ENCODE peak calls at places on chromosome 22, in six cellular contexts. One of them, this sample, is unnamed.
A peak's percentile ranks its signal among the peaks of the same experiment; 100 is the strongest.

GRCh38 chr22:26542831-26543230 is 30.6 kb upstream of the TFIP11 start:
- DNase-seq in mesothelial cell of epicardium: no peak
- DNase-seq in fibroblast of pulmonary artery: no peak
- DNase-seq in RWPE1: no peak
- DNase-seq in dorsolateral prefrontal cortex: no peak
- DNase-seq in activated CD8-positive, alpha-beta T cell treated with anti-CD3 and anti-CD28 coated beads for 36 hours: peak; percentile 28
- DNase-seq in this sample: no peak

GRCh38 chr22:23833017-23833795 is 5.6 kb downstream of the DERL3 start:
- DNase-seq in RWPE1: no peak
- DNase-seq in fibroblast of pulmonary artery: no peak
- DNase-seq in activated CD8-positive, alpha-beta T cell treated with anti-CD3 and anti-CD28 coated beads for 36 hours: no peak
- DNase-seq in mesothelial cell of epicardium: no peak
- DNase-seq in dorsolateral prefrontal cortex: no peak
- DNase-seq in this sample: no peak

GRCh38 chr22:36287881-36288515 is 35.1 kb downstream of the APOL1 start:
- DNase-seq in mesothelial cell of epicardium: no peak
- DNase-seq in dorsolateral prefrontal cortex: no peak
- DNase-seq in fibroblast of pulmonary artery: no peak
- DNase-seq in activated CD8-positive, alpha-beta T cell treated with anti-CD3 and anti-CD28 coated beads for 36 hours: no peak
- DNase-seq in RWPE1: no peak
- DNase-seq in this sample: no peak

GRCh38 chr22:23401910-23402274 is 178.2 kb downstream of the IGLL1 start:
- DNase-seq in fibroblast of pulmonary artery: no peak
- DNase-seq in activated CD8-positive, alpha-beta T cell treated with anti-CD3 and anti-CD28 coated beads for 36 hours: no peak
- DNase-seq in RWPE1: no peak
- DNase-seq in dorsolateral prefrontal cortex: no peak
- DNase-seq in mesothelial cell of epicardium: no peak
- DNase-seq in this sample: peak; percentile 71

GRCh38 chr22:36052505-36052941 is 23.9 kb upstream of the RBFOX2 start:
- DNase-seq in mesothelial cell of epicardium: no peak
- DNase-seq in dorsolateral prefrontal cortex: no peak
- DNase-seq in fibroblast of pulmonary artery: peak; percentile 38
- DNase-seq in activated CD8-positive, alpha-beta T cell treated with anti-CD3 and anti-CD28 coated beads for 36 hours: peak; percentile 15
- DNase-seq in RWPE1: peak; percentile 71
- DNase-seq in this sample: no peak

GRCh38 chr22:31244044-31244942 is 32.2 kb downstream of the LIMK2 start:
- DNase-seq in fibroblast of pulmonary artery: peak; percentile 81
- DNase-seq in dorsolateral prefrontal cortex: no peak
- DNase-seq in mesothelial cell of epicardium: peak; percentile 68
- DNase-seq in RWPE1: peak; percentile 50
- DNase-seq in activated CD8-positive, alpha-beta T cell treated with anti-CD3 and anti-CD28 coated beads for 36 hours: no peak
- DNase-seq in this sample: no peak

GRCh38 chr22:45502215-45503070 is at the start of gene FBLN1:
- DNase-seq in fibroblast of pulmonary artery: no peak
- DNase-seq in activated CD8-positive, alpha-beta T cell treated with anti-CD3 and anti-CD28 coated beads for 36 hours: no peak
- DNase-seq in RWPE1: peak; percentile 16
- DNase-seq in mesothelial cell of epicardium: peak; percentile 74
- DNase-seq in dorsolateral prefrontal cortex: no peak
- DNase-seq in this sample: peak; percentile 85

GRCh38 chr22:23815781-23816551 is 22.8 kb downstream of the DERL3 start:
- DNase-seq in mesothelial cell of epicardium: no peak
- DNase-seq in dorsolateral prefrontal cortex: no peak
- DNase-seq in fibroblast of pulmonary artery: no peak
- DNase-seq in RWPE1: no peak
- DNase-seq in activated CD8-positive, alpha-beta T cell treated with anti-CD3 and anti-CD28 coated beads for 36 hours: no peak
- DNase-seq in this sample: no peak

GRCh38 chr22:19762315-19763140 is 1.9 kb downstream of the TBX1 start:
- DNase-seq in fibroblast of pulmonary artery: no peak
- DNase-seq in mesothelial cell of epicardium: no peak
- DNase-seq in dorsolateral prefrontal cortex: no peak
- DNase-seq in activated CD8-positive, alpha-beta T cell treated with anti-CD3 and anti-CD28 coated beads for 36 hours: no peak
- DNase-seq in RWPE1: no peak
- DNase-seq in this sample: no peak

GRCh38 chr22:44395116-44396005 is 82.6 kb upstream of the SHISAL1 start:
- DNase-seq in mesothelial cell of epicardium: peak; percentile 33
- DNase-seq in fibroblast of pulmonary artery: no peak
- DNase-seq in dorsolateral prefrontal cortex: peak; percentile 29
- DNase-seq in RWPE1: no peak
- DNase-seq in activated CD8-positive, alpha-beta T cell treated with anti-CD3 and anti-CD28 coated beads for 36 hours: no peak
- DNase-seq in this sample: peak; percentile 68

DNA sequence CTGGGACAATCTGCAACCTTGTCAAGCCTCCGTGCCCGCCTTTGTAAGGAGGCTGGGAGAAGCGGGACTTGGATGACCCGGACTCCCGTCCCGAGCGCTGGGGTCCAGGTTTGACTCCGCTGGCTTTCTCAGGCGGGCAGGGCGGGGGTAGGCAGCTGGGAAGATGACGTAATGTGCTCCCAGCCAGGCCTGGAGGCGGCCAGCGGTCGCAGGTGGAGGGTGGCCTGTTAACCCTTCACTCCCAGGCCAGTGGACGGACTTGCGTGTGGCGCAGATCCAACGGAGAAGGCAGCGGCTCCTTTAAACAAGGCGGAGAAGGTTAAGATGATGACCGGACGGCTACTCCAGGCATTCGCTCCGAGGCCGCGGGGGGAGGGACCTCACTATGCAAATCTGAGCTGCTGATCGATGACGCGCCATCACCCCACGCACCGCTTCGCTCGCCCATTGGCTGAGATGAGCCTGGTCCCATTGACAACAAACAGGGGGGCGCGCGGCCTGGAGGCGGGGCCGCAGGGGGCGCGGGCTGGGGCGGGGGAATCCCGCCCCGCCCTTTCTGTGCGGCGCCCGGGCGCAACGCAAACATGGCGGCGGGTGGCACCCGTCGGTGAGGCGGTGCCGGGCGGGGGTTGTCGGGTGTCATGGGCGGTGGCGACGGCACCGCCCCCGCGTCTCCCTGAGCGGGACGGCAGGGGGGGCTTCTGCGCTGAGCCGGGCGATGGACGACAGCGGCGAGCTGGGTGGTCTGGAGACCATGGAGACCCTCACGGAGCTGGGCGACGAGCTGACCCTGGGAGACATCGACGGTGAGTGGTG is at the start of gene SREBF2:
- DNase-seq in fibroblast of pulmonary artery: peak; percentile 100
- DNase-seq in mesothelial cell of epicardium: peak; percentile 98
- DNase-seq in activated CD8-positive, alpha-beta T cell treated with anti-CD3 and anti-CD28 coated beads for 36 hours: peak; percentile 100
- DNase-seq in RWPE1: peak; percentile 96
- DNase-seq in dorsolateral prefrontal cortex: peak; percentile 100
- DNase-seq in this sample: peak; percentile 99
- TF ChIP-seq CTCF in fibroblast of pulmonary artery: no peak
- TF ChIP-seq CTCF in mesothelial cell of epicardium: no peak
- TF ChIP-seq CTCF in activated CD8-positive, alpha-beta T cell treated with anti-CD3 and anti-CD28 coated beads for 36 hours: no peak
- TF ChIP-seq CTCF in RWPE1: no peak
- TF ChIP-seq CTCF in dorsolateral prefrontal cortex: no peak
- TF ChIP-seq CTCF in this sample: no peak

GRCh38 chr22:29814003-29814402 is 24.1 kb downstream of the ASCC2 start:
- DNase-seq in mesothelial cell of epicardium: no peak
- DNase-seq in activated CD8-positive, alpha-beta T cell treated with anti-CD3 and anti-CD28 coated beads for 36 hours: no peak
- DNase-seq in dorsolateral prefrontal cortex: no peak
- DNase-seq in RWPE1: no peak
- DNase-seq in fibroblast of pulmonary artery: no peak
- DNase-seq in this sample: no peak
- TF ChIP-seq CTCF in mesothelial cell of epicardium: no peak
- TF ChIP-seq CTCF in activated CD8-positive, alpha-beta T cell treated with anti-CD3 and anti-CD28 coated beads for 36 hours: no peak
- TF ChIP-seq CTCF in dorsolateral prefrontal cortex: no peak
- TF ChIP-seq CTCF in RWPE1: no peak
- TF ChIP-seq CTCF in fibroblast of pulmonary artery: no peak
- TF ChIP-seq CTCF in this sample: no peak

GRCh38 chr22:37797874-37798500 is 9.7 kb upstream of the GCAT start:
- DNase-seq in dorsolateral prefrontal cortex: no peak
- DNase-seq in RWPE1: no peak
- DNase-seq in mesothelial cell of epicardium: no peak
- DNase-seq in activated CD8-positive, alpha-beta T cell treated with anti-CD3 and anti-CD28 coated beads for 36 hours: no peak
- DNase-seq in fibroblast of pulmonary artery: no peak
- DNase-seq in this sample: no peak
- TF ChIP-seq CTCF in dorsolateral prefrontal cortex: no peak
- TF ChIP-seq CTCF in RWPE1: no peak
- TF ChIP-seq CTCF in mesothelial cell of epicardium: no peak
- TF ChIP-seq CTCF in activated CD8-positive, alpha-beta T cell treated with anti-CD3 and anti-CD28 coated beads for 36 hours: no peak
- TF ChIP-seq CTCF in fibroblast of pulmonary artery: no peak
- TF ChIP-seq CTCF in this sample: no peak

GRCh38 chr22:40180403-40180802 is 2.7 kb downstream of the TNRC6B start:
- DNase-seq in fibroblast of pulmonary artery: no peak
- DNase-seq in RWPE1: no peak
- DNase-seq in activated CD8-positive, alpha-beta T cell treated with anti-CD3 and anti-CD28 coated beads for 36 hours: no peak
- DNase-seq in dorsolateral prefrontal cortex: no peak
- DNase-seq in mesothelial cell of epicardium: no peak
- DNase-seq in this sample: no peak

GRCh38 chr22:40178417-40179409 is 988 bp downstream of the TNRC6B start:
- DNase-seq in mesothelial cell of epicardium: peak; percentile 49
- DNase-seq in RWPE1: no peak
- DNase-seq in fibroblast of pulmonary artery: peak; percentile 58
- DNase-seq in activated CD8-positive, alpha-beta T cell treated with anti-CD3 and anti-CD28 coated beads for 36 hours: peak; percentile 73
- DNase-seq in dorsolateral prefrontal cortex: peak; percentile 44
- DNase-seq in this sample: no peak

GRCh38 chr22:40177738-40178416 is at the start of gene TNRC6B:
- DNase-seq in dorsolateral prefrontal cortex: peak; percentile 74
- DNase-seq in RWPE1: peak; percentile 76
- DNase-seq in mesothelial cell of epicardium: peak; percentile 55
- DNase-seq in fibroblast of pulmonary artery: peak; percentile 98
- DNase-seq in activated CD8-positive, alpha-beta T cell treated with anti-CD3 and anti-CD28 coated beads for 36 hours: peak; percentile 84
- DNase-seq in this sample: no peak

GRCh38 chr22:40181323-40181722 is 3.6 kb downstream of the TNRC6B start:
- DNase-seq in fibroblast of pulmonary artery: no peak
- DNase-seq in dorsolateral prefrontal cortex: no peak
- DNase-seq in RWPE1: no peak
- DNase-seq in mesothelial cell of epicardium: no peak
- DNase-seq in activated CD8-positive, alpha-beta T cell treated with anti-CD3 and anti-CD28 coated beads for 36 hours: no peak
- DNase-seq in this sample: no peak

DNA sequence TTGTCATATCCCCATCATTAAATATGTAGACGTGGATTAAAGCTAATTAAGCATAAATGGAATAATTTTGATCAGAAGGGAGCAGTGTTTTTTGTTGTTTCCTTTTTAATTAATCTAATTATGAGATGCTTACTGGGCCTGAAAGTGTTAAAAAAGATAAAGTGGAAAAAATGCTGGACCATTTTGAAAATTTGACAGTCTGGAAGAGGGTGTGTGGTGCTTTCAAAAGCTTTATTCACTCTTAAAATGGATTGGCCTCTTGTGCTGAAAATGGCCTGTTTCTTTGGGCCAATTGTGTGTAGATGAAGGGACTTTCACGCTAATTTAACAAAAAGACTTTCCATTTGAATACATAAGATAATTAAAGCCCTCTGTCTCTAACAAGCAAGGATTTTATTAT is 1.8 kb downstream of the TNRC6B start:
- DNase-seq in RWPE1: no peak
- DNase-seq in activated CD8-positive, alpha-beta T cell treated with anti-CD3 and anti-CD28 coated beads for 36 hours: no peak
- DNase-seq in dorsolateral prefrontal cortex: no peak
- DNase-seq in mesothelial cell of epicardium: no peak
- DNase-seq in fibroblast of pulmonary artery: no peak
- DNase-seq in this sample: no peak
- TF ChIP-seq CTCF in RWPE1: no peak
- TF ChIP-seq CTCF in activated CD8-positive, alpha-beta T cell treated with anti-CD3 and anti-CD28 coated beads for 36 hours: no peak
- TF ChIP-seq CTCF in dorsolateral prefrontal cortex: no peak
- TF ChIP-seq CTCF in mesothelial cell of epicardium: no peak
- TF ChIP-seq CTCF in fibroblast of pulmonary artery: no peak
- TF ChIP-seq CTCF in this sample: no peak

GRCh38 chr22:50624347-50625130 is 3.4 kb downstream of the ARSA start:
- DNase-seq in RWPE1: no peak
- DNase-seq in activated CD8-positive, alpha-beta T cell treated with anti-CD3 and anti-CD28 coated beads for 36 hours: no peak
- DNase-seq in mesothelial cell of epicardium: no peak
- DNase-seq in dorsolateral prefrontal cortex: no peak
- DNase-seq in fibroblast of pulmonary artery: no peak
- DNase-seq in this sample: no peak
- TF ChIP-seq CTCF in RWPE1: no peak
- TF ChIP-seq CTCF in activated CD8-positive, alpha-beta T cell treated with anti-CD3 and anti-CD28 coated beads for 36 hours: no peak
- TF ChIP-seq CTCF in mesothelial cell of epicardium: no peak
- TF ChIP-seq CTCF in dorsolateral prefrontal cortex: no peak
- TF ChIP-seq CTCF in fibroblast of pulmonary artery: no peak
- TF ChIP-seq CTCF in this sample: no peak

DNA sequence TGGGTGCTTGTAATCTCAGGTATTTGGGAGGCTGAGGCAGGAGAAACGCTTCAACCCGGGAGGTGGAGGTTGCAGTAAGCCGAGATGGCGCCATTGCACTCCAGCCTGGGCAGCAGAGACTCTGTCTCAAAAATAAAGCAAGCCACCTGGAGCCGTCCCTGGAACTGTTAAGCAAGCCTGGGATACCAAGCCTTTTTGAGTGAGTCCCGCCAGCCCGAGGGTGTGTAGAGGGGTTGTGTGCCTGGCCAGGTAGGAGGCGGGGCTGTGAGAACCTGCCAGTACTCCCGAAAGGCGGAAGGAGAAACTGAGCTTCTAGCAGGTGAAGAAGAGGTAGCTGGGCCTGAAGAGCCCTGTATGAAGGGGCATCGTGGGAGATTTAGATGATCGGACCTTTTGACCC is 52.4 kb downstream of the TRIOBP start:
- DNase-seq in RWPE1: no peak
- DNase-seq in dorsolateral prefrontal cortex: no peak
- DNase-seq in activated CD8-positive, alpha-beta T cell treated with anti-CD3 and anti-CD28 coated beads for 36 hours: no peak
- DNase-seq in fibroblast of pulmonary artery: no peak
- DNase-seq in mesothelial cell of epicardium: no peak
- DNase-seq in this sample: no peak
- TF ChIP-seq CTCF in RWPE1: no peak
- TF ChIP-seq CTCF in dorsolateral prefrontal cortex: no peak
- TF ChIP-seq CTCF in activated CD8-positive, alpha-beta T cell treated with anti-CD3 and anti-CD28 coated beads for 36 hours: no peak
- TF ChIP-seq CTCF in fibroblast of pulmonary artery: no peak
- TF ChIP-seq CTCF in mesothelial cell of epicardium: no peak
- TF ChIP-seq CTCF in this sample: no peak

This sample was measured in type B pancreatic cell.